ENCODE peak calls at places on chromosomes 1 and 21, in five cellular contexts. G is COR-L47, O is KBM-7, M is lung, C is LHCN-M2. H is an unnamed sample.

GRCh38 chr1:226362346-226362745 is 45.5 kb downstream of the PARP1 start:
- DNase-seq in C (no peak), O (no peak), G (no peak), M (no peak), H (no peak)

GRCh38 chr1:101406271-101406670 is 169.5 kb downstream of the S1PR1 start:
- DNase-seq in M (no peak), O (no peak), C (no peak), G (no peak), H (no peak)

GRCh38 chr1:121443131-121443530 is 258.4 kb downstream of the SRGAP2C start:
- DNase-seq in M (no peak), C (peak; percentile 1), G (no peak), O (no peak), H (no peak)

GRCh38 chr1:166972193-166972592 is 3.1 kb downstream of the ILDR2 start:
- DNase-seq in C (no peak), G (no peak), O (no peak), M (no peak), H (no peak)

GRCh38 chr1:25774921-25775774 is 24.8 kb upstream of the SELENON start:
- DNase-seq in C (no peak), O (peak; percentile 59), M (no peak), G (peak; percentile 70), H (no peak)

GRCh38 chr1:197948926-197949899 is 32.0 kb downstream of the LHX9 start:
- DNase-seq in O (no peak), C (no peak), G (no peak), M (no peak), H (no peak)

GRCh38 chr1:202145325-202146140 is 996 bp upstream of the ARL8A start:
- DNase-seq in G (no peak), O (peak; percentile 45), M (no peak), C (no peak), H (peak; percentile 57)

GRCh38 chr1:17736625-17737024 is 18.5 kb upstream of the ACTL8 start:
- DNase-seq in C (no peak), G (no peak), M (no peak), O (no peak), H (no peak)

GRCh38 chr1:231013391-231014015 is 26.6 kb downstream of the FAM89A start:
- DNase-seq in C (no peak), M (peak; percentile 21), O (no peak), G (no peak), H (no peak)

GRCh38 chr1:2025491-2025981 is 6.4 kb downstream of the GABRD start:
- DNase-seq in G (no peak), C (peak; percentile 36), M (no peak), O (peak; percentile 63), H (peak; percentile 85)

GRCh38 chr1:113292660-113293626 is 97.4 kb upstream of the MAGI3 start:
- DNase-seq in O (no peak), C (no peak), M (no peak), G (no peak), H (no peak)

GRCh38 chr1:217896490-217896889 is 265.3 kb downstream of the SPATA17 start:
- DNase-seq in G (no peak), O (no peak), M (no peak), C (no peak), H (no peak)

GRCh38 chr1:29519733-29520132 is 283.4 kb downstream of the PTPRU start:
- DNase-seq in M (peak; percentile 23), C (no peak), G (no peak), O (no peak), H (no peak)

GRCh38 chr1:52444465-52444864 is 40.1 kb downstream of the PRPF38A start:
- DNase-seq in O (no peak), M (no peak), G (no peak), C (no peak), H (no peak)

GRCh38 chr21:33916200-33916567 is 580 bp upstream of the ATP5PO start:
- DNase-seq in M (no peak), C (no peak), O (no peak), G (no peak), H (no peak)

GRCh38 chr1:111217183-111217910 is 10.2 kb upstream of the CHI3L2 start:
- DNase-seq in C (no peak), G (no peak), M (no peak), O (no peak), H (no peak)

GRCh38 chr1:211133393-211133840 is 531 bp downstream of the KCNH1 start:
- DNase-seq in C (peak; percentile 56), O (peak; percentile 6), M (no peak), G (peak; percentile 44), H (no peak)

GRCh38 chr21:37582613-37583012 is 216.0 kb downstream of the DYRK1A start:
- DNase-seq in M (no peak), O (peak; percentile 33), C (peak; percentile 78), G (peak; percentile 41), H (peak; percentile 65)

GRCh38 chr21:30306821-30307330 is 13.2 kb downstream of the KRTAP26-1 start:
- DNase-seq in O (no peak), G (peak; percentile 67), C (no peak), M (no peak), H (no peak)

GRCh38 chr1:167543566-167543965 is 10.0 kb downstream of the CREG1 start:
- DNase-seq in O (no peak), M (no peak), G (no peak), C (no peak), H (no peak)

GRCh38 chr1:204445860-204446412 is 34.3 kb upstream of the PPP1R15B start:
- DNase-seq in C (peak; percentile 28), M (no peak), O (peak; percentile 76), G (peak; percentile 13), H (peak; percentile 66)

GRCh38 chr1:107532318-107532717 is 391.5 kb downstream of the NTNG1 start:
- DNase-seq in G (no peak), M (no peak), C (peak; percentile 19), O (no peak), H (no peak)

GRCh38 chr1:94083653-94084052 is 37.3 kb downstream of the ABCA4 start:
- DNase-seq in M (no peak), O (no peak), G (no peak), C (no peak), H (no peak)

GRCh38 chr1:21198929-21199328 is 22.2 kb upstream of the EIF4G3 start:
- DNase-seq in M (no peak), O (no peak), C (no peak), G (no peak), H (no peak)

GRCh38 chr1:19811206-19811851 is 3.8 kb downstream of the RNF186 start:
- DNase-seq in G (no peak), M (peak; percentile 36), O (peak; percentile 32), C (peak; percentile 47), H (peak; percentile 57)

GRCh38 chr1:183936791-183937190 is 100.7 kb downstream of the COLGALT2 start:
- DNase-seq in G (no peak), C (no peak), M (no peak), O (no peak), H (no peak)

GRCh38 chr1:176669782-176670181 is 206.8 kb downstream of the PAPPA2 start:
- DNase-seq in C (no peak), G (no peak), M (no peak), O (no peak), H (no peak)

GRCh38 chr1:17831619-17832018 is 76.5 kb downstream of the ACTL8 start:
- DNase-seq in O (peak; percentile 44), M (no peak), G (no peak), C (peak; percentile 43), H (peak; percentile 58)

GRCh38 chr1:16015960-16016901 is 1.6 kb downstream of the HSPB7 start:
- DNase-seq in G (no peak), O (no peak), C (peak; percentile 59), M (no peak), H (no peak)

GRCh38 chr1:110421159-110421777 is 13.8 kb upstream of the LAMTOR5 start:
- DNase-seq in G (no peak), M (no peak), O (peak; percentile 43), C (peak; percentile 62), H (peak; percentile 50)

GRCh38 chr21:32096411-32096810 is 182.4 kb downstream of the MIS18A start:
- DNase-seq in M (no peak), C (no peak), G (peak; percentile 16), O (peak; percentile 54), H (peak; percentile 58)

GRCh38 chr1:216705686-216706085 is 17.5 kb downstream of the ESRRG start:
- DNase-seq in M (no peak), O (no peak), C (no peak), G (peak; percentile 93), H (no peak)